ENCODE peak calls at places on chromosomes 4 and X, in five cellular contexts. I is HFF-Myc; W is activated T-cell treated with anti-CD3 and anti-CD28 coated beads, Interleukin-2, amount 50 U/mL, for 4 hours; Y is M059J; O is stimulated activated effector memory CD8-positive, alpha-beta T cell treated with anti-CD3 and anti-CD28 coated beads, Interleukin-12 subunit alpha, Interleukin-12 subunit beta, amount 100 ng/mL, for 72 hours. S is an unnamed sample.

GRCh38 chr4:25970691-25971427 is 56.8 kb downstream of the SMIM20 start:
- DNase-seq in I (no peak), W (no peak), Y (peak), O (no peak), S (no peak)

GRCh38 chr4:76011018-76011670 is 3.8 kb upstream of the CXCL9 start:
- DNase-seq in I (no peak), W (no peak), Y (no peak), O (no peak), S (no peak)

GRCh38 chr4:165360041-165360782 is 18.6 kb upstream of the CPE start:
- DNase-seq in I (peak), W (no peak), Y (no peak), O (no peak), S (no peak)

GRCh38 chrX:32041181-32041580 is 969.3 kb upstream of the FTHL17 start:
- DNase-seq in I (no peak), W (no peak), Y (no peak), O (no peak), S (no peak)

GRCh38 chrX:103464774-103465117 is 54.5 kb downstream of the RAB40A start:
- DNase-seq in I (no peak), W (peak), Y (peak), O (peak), S (peak)

GRCh38 chr4:3515646-3516045 is 16.6 kb downstream of the LRPAP1 start:
- DNase-seq in I (no peak), W (no peak), Y (no peak), O (no peak), S (no peak)

GRCh38 chrX:20530319-20530979 is 263.7 kb upstream of the RPS6KA3 start:
- DNase-seq in I (no peak), W (peak), Y (peak), O (peak), S (peak)

GRCh38 chr4:94550352-94550751 is 98.6 kb downstream of the PDLIM5 start:
- DNase-seq in I (no peak), W (no peak), Y (no peak), O (no peak), S (no peak)

GRCh38 chrX:153886915-153887314 is 942 bp upstream of the L1CAM start:
- DNase-seq in I (no peak), W (no peak), Y (peak), O (no peak), S (no peak)

GRCh38 chr4:153488006-153488718 is 22.0 kb downstream of the TMEM131L start:
- DNase-seq in I (no peak), W (peak), Y (no peak), O (peak), S (peak)

GRCh38 chr4:111128327-111128726 is 505.4 kb upstream of the PITX2 start:
- DNase-seq in I (no peak), W (no peak), Y (no peak), O (no peak), S (no peak)

GRCh38 chrX:41245641-41246040 is 88.3 kb upstream of the DDX3X start:
- DNase-seq in I (peak), W (no peak), Y (peak), O (no peak), S (no peak)